ENCODE peak calls at places on chromosomes 3 and 15, in five cellular contexts. P, K, A, H and B are unnamed samples.
A peak's percentile ranks its signal among the peaks of the same experiment; 100 is the strongest.

GRCh38 chr15:32657198-32657886 is 15.8 kb downstream of the SCG5 start:
- DNase-seq in P (peak; percentile 53), K (peak; percentile 16), A (no peak), H (no peak), B (no peak)

GRCh38 chr15:75677601-75678323 is 30.1 kb downstream of the SNX33 start:
- DNase-seq in P (no peak), K (no peak), A (no peak), H (no peak), B (no peak)

GRCh38 chr15:37940886-37941285 is 6.4 kb downstream of the TMCO5A start:
- DNase-seq in P (no peak), K (no peak), A (no peak), H (no peak), B (no peak)

GRCh38 chr15:57010724-57011123 is 92.3 kb downstream of the TCF12 start:
- DNase-seq in P (no peak), K (no peak), A (no peak), H (no peak), B (no peak)

GRCh38 chr3:30354513-30354912 is 251.9 kb upstream of the TGFBR2 start:
- DNase-seq in P (no peak), K (no peak), A (no peak), H (no peak), B (no peak)

GRCh38 chr3:45582407-45582806 is 12.1 kb upstream of the LIMD1 start:
- DNase-seq in P (no peak), K (no peak), A (no peak), H (no peak), B (no peak)

GRCh38 chr15:63583027-63583426 is 14.2 kb upstream of the FBXL22 start:
- DNase-seq in P (peak; percentile 93), K (no peak), A (no peak), H (no peak), B (no peak)

GRCh38 chr15:63233667-63234419 is 43.6 kb upstream of the APH1B start:
- DNase-seq in P (peak; percentile 45), K (no peak), A (no peak), H (peak; percentile 43), B (no peak)

GRCh38 chr3:38488949-38489348 is 7.2 kb upstream of the EXOG start:
- DNase-seq in P (no peak), K (no peak), A (no peak), H (no peak), B (no peak)

GRCh38 chr15:80301472-80301871 is 49.5 kb upstream of the CTXND1 start:
- DNase-seq in P (no peak), K (no peak), A (no peak), H (no peak), B (no peak)

GRCh38 chr15:26050979-26051378 is 187.9 kb upstream of the ATP10A start:
- DNase-seq in P (no peak), K (no peak), A (no peak), H (no peak), B (no peak)

GRCh38 chr3:153259956-153260355 is 97.9 kb downstream of the RAP2B start:
- DNase-seq in P (no peak), K (no peak), A (no peak), H (no peak), B (no peak)

GRCh38 chr3:42692667-42693529 is 7.6 kb downstream of the KLHL40 start:
- DNase-seq in P (no peak), K (no peak), A (no peak), H (no peak), B (no peak)

GRCh38 chr3:13189639-13190375 is 116.6 kb upstream of the IQSEC1 start:
- DNase-seq in P (peak; percentile 75), K (no peak), A (no peak), H (peak; percentile 1), B (no peak)

GRCh38 chr15:25689592-25689991 is 173.5 kb downstream of the ATP10A start:
- DNase-seq in P (no peak), K (no peak), A (no peak), H (no peak), B (no peak)

GRCh38 chr3:156818890-156819289 is 7.3 kb upstream of the LEKR1 start:
- DNase-seq in P (peak; percentile 87), K (no peak), A (no peak), H (no peak), B (no peak)

GRCh38 chr3:38038447-38038911 is 529 bp upstream of the DLEC1 start:
- DNase-seq in P (no peak), K (no peak), A (no peak), H (no peak), B (no peak)

GRCh38 chr3:50008931-50009330 is 69.0 kb downstream of the RBM6 start:
- DNase-seq in P (peak; percentile 73), K (no peak), A (no peak), H (peak; percentile 3), B (no peak)

GRCh38 chr3:103059481-103059880 is 624.7 kb downstream of the ZPLD1 start:
- DNase-seq in P (no peak), K (no peak), A (no peak), H (no peak), B (no peak)

GRCh38 chr3:26712211-26713026 is 89.8 kb downstream of the LRRC3B start:
- DNase-seq in P (peak; percentile 61), K (peak; percentile 4), A (no peak), H (no peak), B (no peak)

GRCh38 chr3:51799879-51800757 is 21.1 kb upstream of the IQCF6 start:
- DNase-seq in P (peak; percentile 68), K (no peak), A (no peak), H (peak; percentile 49), B (no peak)

GRCh38 chr3:64163755-64164148 is 61.5 kb downstream of the PRICKLE2 start:
- DNase-seq in P (peak; percentile 93), K (no peak), A (no peak), H (peak; percentile 73), B (peak; percentile 60)

GRCh38 chr3:67018105-67018788 is 20.1 kb downstream of the KBTBD8 start:
- DNase-seq in P (peak; percentile 27), K (no peak), A (no peak), H (peak; percentile 34), B (no peak)

GRCh38 chr15:31461911-31462480 is 135.4 kb downstream of the KLF13 start:
- DNase-seq in P (no peak), K (no peak), A (no peak), H (no peak), B (no peak)

GRCh38 chr15:60804986-60805949 is 326.3 kb upstream of the ICE2 start:
- DNase-seq in P (peak; percentile 87), K (no peak), A (no peak), H (peak; percentile 56), B (peak; percentile 47)

GRCh38 chr3:114803042-114803695 is 343.9 kb downstream of the ZBTB20 start:
- DNase-seq in P (no peak), K (no peak), A (no peak), H (no peak), B (no peak)